ENCODE peak calls at places on chromosome 7, in four cellular contexts. B is T-helper 9 cell, C is T-helper 1 cell, F is Kasumi-1. D is an unnamed sample.

GRCh38 chr7:100736671-100737070 is 3.3 kb downstream of the ZAN start:
- DNase-seq in B (no peak), C (no peak), F (no peak), D (no peak)

GRCh38 chr7:26699761-26700160 is 164.6 kb downstream of the SKAP2 start:
- DNase-seq in B (no peak), C (no peak), F (no peak), D (no peak)

GRCh38 chr7:128035712-128036111 is 4.5 kb upstream of the LRRC4 start:
- DNase-seq in B (no peak), C (no peak), F (peak; percentile 72), D (peak; percentile 45)

GRCh38 chr7:134831862-134832261 is 52.4 kb downstream of the CALD1 start:
- DNase-seq in B (no peak), C (no peak), F (no peak), D (no peak)

GRCh38 chr7:157318015-157318706 is 18.6 kb upstream of the DNAJB6 start:
- DNase-seq in B (no peak), C (no peak), F (peak; percentile 87), D (peak; percentile 92)

GRCh38 chr7:115499966-115500365 is 530.6 kb downstream of the TFEC start:
- DNase-seq in B (no peak), C (no peak), F (no peak), D (no peak)

GRCh38 chr7:130887182-130888016 is 153.4 kb upstream of the KLF14 start:
- DNase-seq in B (no peak), C (no peak), F (no peak), D (peak; percentile 95)

GRCh38 chr7:149795126-149795525 is 21.7 kb upstream of the ZNF467 start:
- DNase-seq in B (no peak), C (no peak), F (no peak), D (no peak)

GRCh38 chr7:2837476-2837875 is 6.6 kb downstream of the GNA12 start:
- DNase-seq in B (no peak), C (no peak), F (no peak), D (no peak)

GRCh38 chr7:5423844-5424688 is 432 bp upstream of the TNRC18 start:
- DNase-seq in B (no peak), C (no peak), F (peak; percentile 94), D (peak; percentile 100)

GRCh38 chr7:158819571-158820203 is 9.6 kb downstream of the ESYT2 start:
- DNase-seq in B (no peak), C (no peak), F (no peak), D (no peak)

GRCh38 chr7:105131033-105131656 is 117.1 kb downstream of the KMT2E start:
- DNase-seq in B (no peak), C (no peak), F (peak; percentile 36), D (peak; percentile 27)

GRCh38 chr7:140915948-140916555 is 8.7 kb downstream of the BRAF start:
- DNase-seq in B (no peak), C (no peak), F (no peak), D (no peak)

GRCh38 chr7:94231333-94231732 is 163.4 kb upstream of the COL1A2 start:
- DNase-seq in B (no peak), C (no peak), F (no peak), D (no peak)

GRCh38 chr7:8714791-8715190 is 281.4 kb downstream of the NXPH1 start:
- DNase-seq in B (no peak), C (no peak), F (no peak), D (no peak)

GRCh38 chr7:65975814-65976445 is 6.1 kb downstream of the GUSB start:
- DNase-seq in B (no peak), C (no peak), F (no peak), D (no peak)

GRCh38 chr7:48628950-48629349 is 295.4 kb upstream of the CDC14C start:
- DNase-seq in B (no peak), C (no peak), F (no peak), D (no peak)

GRCh38 chr7:57201021-57201894 is 69.0 kb upstream of the ZNF479 start:
- DNase-seq in B (no peak), C (no peak), F (no peak), D (no peak)

GRCh38 chr7:134153493-134154093 is 26.5 kb downstream of the LRGUK start:
- DNase-seq in B (no peak), C (no peak), F (no peak), D (no peak)

GRCh38 chr7:107854989-107855388 is 36.0 kb upstream of the DLD start:
- DNase-seq in B (no peak), C (no peak), F (no peak), D (peak; percentile 64)

GRCh38 chr7:103877565-103877964 is 111.9 kb downstream of the RELN start:
- DNase-seq in B (no peak), C (no peak), F (no peak), D (no peak)

GRCh38 chr7:119900996-119901395 is 372.0 kb upstream of the KCND2 start:
- DNase-seq in B (no peak), C (no peak), F (no peak), D (no peak)

GRCh38 chr7:43766564-43766963 is 8.1 kb downstream of the BLVRA start:
- DNase-seq in B (no peak), C (no peak), F (no peak), D (no peak)

GRCh38 chr7:82294258-82294855 is 149.2 kb downstream of the CACNA2D1 start:
- DNase-seq in B (no peak), C (no peak), F (no peak), D (peak; percentile 46)

GRCh38 chr7:74475987-74476350 is 22.3 kb downstream of the GTF2IRD1 start:
- DNase-seq in B (no peak), C (no peak), F (no peak), D (no peak)

GRCh38 chr7:64830926-64831325 is 36.7 kb downstream of the ZNF138 start:
- DNase-seq in B (no peak), C (no peak), F (no peak), D (no peak)

GRCh38 chr7:55206235-55207029 is 158.7 kb upstream of the LANCL2 start:
- DNase-seq in B (no peak), C (no peak), F (no peak), D (peak; percentile 54)

GRCh38 chr7:44489955-44490350 is 505 bp downstream of the NUDCD3 start:
- DNase-seq in B (peak; percentile 26), C (peak; percentile 33), F (peak; percentile 89), D (peak; percentile 66)

GRCh38 chr7:66190504-66190857 is 14.7 kb upstream of the TPST1 start:
- DNase-seq in B (no peak), C (no peak), F (no peak), D (no peak)

GRCh38 chr7:29642494-29643155 is 79.0 kb downstream of the PRR15 start:
- DNase-seq in B (no peak), C (no peak), F (no peak), D (peak; percentile 41)

GRCh38 chr7:120991570-120991969 is 3.1 kb downstream of the CPED1 start:
- DNase-seq in B (no peak), C (no peak), F (no peak), D (peak; percentile 83)

GRCh38 chr7:114889646-114890285 is 32.1 kb upstream of the MDFIC start:
- DNase-seq in B (no peak), C (no peak), F (peak; percentile 41), D (peak; percentile 97)

GRCh38 chr7:55026086-55026790 is 7.4 kb downstream of the EGFR start:
- DNase-seq in B (no peak), C (no peak), F (no peak), D (no peak)

GRCh38 chr7:128266891-128267839 is 26.1 kb downstream of the LEP start:
- DNase-seq in B (no peak), C (no peak), F (no peak), D (peak; percentile 25)

GRCh38 chr7:7385421-7385820 is 150.3 kb downstream of the COL28A1 start:
- DNase-seq in B (no peak), C (no peak), F (no peak), D (no peak)